ENCODE peak calls at places on chromosomes 12 and 14, in four cellular contexts. One of them, this sample, is unnamed.
A peak's percentile ranks its signal among the peaks of the same experiment; 100 is the strongest.

GRCh38 chr14:61753631-61754030 is 8.6 kb upstream of the SNAPC1 start:
- DNase-seq in GM12878: no peak
- DNase-seq in HepG2: peak; percentile 12
- DNase-seq in K562: peak; percentile 50
- DNase-seq in this sample: no peak

GRCh38 chr14:68977741-68978549 is 1.2 kb downstream of the ACTN1 start:
- DNase-seq in GM12878: no peak
- DNase-seq in HepG2: no peak
- DNase-seq in K562: peak; percentile 62
- DNase-seq in this sample: peak; percentile 52

GRCh38 chr12:52221912-52222457 is 11.1 kb upstream of the KRT7 start:
- DNase-seq in GM12878: no peak
- DNase-seq in HepG2: no peak
- DNase-seq in K562: peak; percentile 69
- DNase-seq in this sample: peak; percentile 69

GRCh38 chr14:101033006-101033405 is 129.5 kb upstream of the RTL1 start:
- DNase-seq in GM12878: no peak
- DNase-seq in HepG2: no peak
- DNase-seq in K562: no peak
- DNase-seq in this sample: no peak

GRCh38 chr14:57057803-57058202 is 210.9 kb downstream of the EXOC5 start:
- DNase-seq in GM12878: no peak
- DNase-seq in HepG2: no peak
- DNase-seq in K562: no peak
- DNase-seq in this sample: no peak

GRCh38 chr12:110776410-110776809 is 33.7 kb upstream of the PPP1CC start:
- DNase-seq in GM12878: peak; percentile 96
- DNase-seq in HepG2: no peak
- DNase-seq in K562: no peak
- DNase-seq in this sample: no peak

GRCh38 chr12:91577586-91578539 is 395.2 kb upstream of the DCN start:
- DNase-seq in GM12878: no peak
- DNase-seq in HepG2: no peak
- DNase-seq in K562: peak; percentile 11
- DNase-seq in this sample: no peak

GRCh38 chr14:100846309-100846859 is 20.5 kb downstream of the MEG3 start:
- DNase-seq in GM12878: no peak
- DNase-seq in HepG2: no peak
- DNase-seq in K562: no peak
- DNase-seq in this sample: no peak

GRCh38 chr14:74421997-74422396 is 4.0 kb downstream of the SYNDIG1L start:
- DNase-seq in GM12878: no peak
- DNase-seq in HepG2: no peak
- DNase-seq in K562: no peak
- DNase-seq in this sample: no peak
- TF ChIP-seq POLR2AphosphoS5 in GM12878: no peak
- TF ChIP-seq POLR2AphosphoS5 in HepG2: no peak
- TF ChIP-seq POLR2AphosphoS5 in K562: no peak
- TF ChIP-seq POLR2AphosphoS5 in this sample: no peak

DNA sequence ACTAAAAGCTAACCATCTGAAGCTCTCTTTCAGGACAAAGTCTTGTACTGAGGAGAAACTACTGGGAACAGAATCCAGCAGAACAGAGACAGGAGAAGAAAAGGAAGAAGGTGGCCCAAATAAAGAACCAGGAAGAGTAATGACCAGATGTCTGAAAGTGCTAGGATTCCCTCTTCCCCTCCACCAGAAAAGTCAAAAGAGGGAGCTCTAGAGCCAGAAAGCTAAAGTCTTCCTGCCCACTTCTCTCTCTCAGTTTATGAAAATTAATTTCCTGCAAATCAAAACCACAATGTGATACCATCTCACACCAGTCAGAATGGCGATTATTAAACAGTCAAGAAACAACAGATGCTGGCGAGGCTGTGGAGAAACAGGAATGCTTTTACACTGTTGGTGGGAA is 47.2 kb downstream of the SPPL3 start:
- DNase-seq in GM12878: no peak
- DNase-seq in HepG2: no peak
- DNase-seq in K562: peak; percentile 23
- DNase-seq in this sample: no peak
- TF ChIP-seq CTCF in GM12878: peak; percentile 52
- TF ChIP-seq CTCF in HepG2: peak; percentile 48
- TF ChIP-seq CTCF in K562: peak; percentile 23
- TF ChIP-seq CTCF in this sample: no peak

GRCh38 chr12:17609152-17609551 is 480.8 kb downstream of the RERGL start:
- DNase-seq in GM12878: no peak
- DNase-seq in HepG2: no peak
- DNase-seq in K562: no peak
- DNase-seq in this sample: no peak
- TF ChIP-seq GABPA in GM12878: no peak
- TF ChIP-seq GABPA in HepG2: no peak
- TF ChIP-seq GABPA in K562: no peak
- TF ChIP-seq GABPA in this sample: no peak

DNA sequence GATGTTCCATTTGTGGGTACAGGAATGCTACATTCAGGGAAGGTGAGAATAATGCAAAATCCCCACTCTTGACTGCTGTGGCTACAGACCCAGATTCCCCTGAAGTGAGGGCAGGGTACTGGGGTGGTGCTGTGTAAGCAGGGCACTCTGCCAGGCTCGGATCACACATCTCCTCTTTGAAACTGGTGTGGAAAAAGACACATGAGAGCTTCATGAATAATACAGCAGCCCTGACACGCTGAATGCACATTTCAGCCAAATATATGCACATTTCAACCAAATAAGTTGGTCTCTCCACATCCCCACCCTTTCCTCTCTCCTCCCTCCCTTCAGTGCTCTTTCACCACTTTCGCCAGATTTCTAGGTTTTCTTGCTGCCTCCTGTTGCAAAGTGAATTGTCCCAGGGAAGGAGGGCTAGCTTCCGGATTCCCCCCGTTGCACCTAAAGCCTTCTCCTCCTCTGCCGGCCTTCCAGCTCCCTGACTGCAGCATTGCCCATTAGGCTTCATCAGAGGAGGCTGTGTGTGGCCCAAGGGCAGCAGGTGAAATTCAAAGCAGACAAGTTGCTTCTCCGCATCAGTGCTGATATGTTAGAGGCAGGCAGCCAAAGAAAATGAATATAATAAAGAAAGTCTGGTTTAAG is 118.2 kb upstream of the TMCC3 start:
- DNase-seq in GM12878: peak; percentile 51
- DNase-seq in HepG2: no peak
- DNase-seq in K562: no peak
- DNase-seq in this sample: no peak
- TF ChIP-seq POLR2AphosphoS5 in GM12878: peak; percentile 23
- TF ChIP-seq POLR2AphosphoS5 in HepG2: no peak
- TF ChIP-seq POLR2AphosphoS5 in K562: no peak
- TF ChIP-seq POLR2AphosphoS5 in this sample: no peak

GRCh38 chr14:104680806-104681688 is 8.4 kb upstream of the INF2 start:
- DNase-seq in GM12878: no peak
- DNase-seq in HepG2: peak; percentile 73
- DNase-seq in K562: no peak
- DNase-seq in this sample: no peak

GRCh38 chr14:104683653-104684448 is 5.6 kb upstream of the INF2 start:
- DNase-seq in GM12878: no peak
- DNase-seq in HepG2: no peak
- DNase-seq in K562: no peak
- DNase-seq in this sample: no peak

GRCh38 chr14:104682107-104682593 is 7.3 kb upstream of the INF2 start:
- DNase-seq in GM12878: no peak
- DNase-seq in HepG2: no peak
- DNase-seq in K562: no peak
- DNase-seq in this sample: no peak

GRCh38 chr14:104680056-104680805 is 9.2 kb upstream of the INF2 start:
- DNase-seq in GM12878: no peak
- DNase-seq in HepG2: no peak
- DNase-seq in K562: no peak
- DNase-seq in this sample: no peak

DNA sequence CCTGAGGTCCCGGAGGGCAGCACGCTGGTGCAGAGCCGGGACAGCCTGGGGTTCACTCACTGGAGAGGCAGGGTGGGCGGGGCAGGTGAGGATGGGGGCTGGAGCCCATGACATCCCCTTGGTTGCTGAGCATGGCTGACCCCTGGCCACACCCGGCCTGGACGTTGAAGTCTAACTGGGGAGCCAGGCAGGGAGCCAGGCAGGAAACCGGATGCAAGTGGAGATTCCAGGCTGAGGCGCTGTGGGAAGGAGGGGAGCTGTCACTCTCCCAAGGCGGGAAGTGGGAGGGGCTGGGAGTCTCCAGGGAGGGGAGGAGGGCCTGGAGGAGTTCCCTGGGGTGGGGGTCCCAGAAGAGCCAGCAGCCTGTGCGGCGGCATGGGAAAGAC is 7.7 kb upstream of the INF2 start:
- DNase-seq in GM12878: no peak
- DNase-seq in HepG2: peak; percentile 46
- DNase-seq in K562: no peak
- DNase-seq in this sample: no peak
- TF ChIP-seq CTCF in GM12878: no peak
- TF ChIP-seq CTCF in HepG2: no peak
- TF ChIP-seq CTCF in K562: no peak
- TF ChIP-seq CTCF in this sample: no peak

GRCh38 chr12:26118356-26118755 is 6.5 kb downstream of the BHLHE41 start:
- DNase-seq in GM12878: no peak
- DNase-seq in HepG2: no peak
- DNase-seq in K562: no peak
- DNase-seq in this sample: no peak
- TF ChIP-seq GABPA in GM12878: no peak
- TF ChIP-seq GABPA in HepG2: no peak
- TF ChIP-seq GABPA in K562: no peak
- TF ChIP-seq GABPA in this sample: no peak

GRCh38 chr12:32501835-32502333 is 102.5 kb downstream of the FGD4 start:
- DNase-seq in GM12878: no peak
- DNase-seq in HepG2: peak; percentile 95
- DNase-seq in K562: no peak
- DNase-seq in this sample: no peak
- TF ChIP-seq POLR2AphosphoS5 in GM12878: no peak
- TF ChIP-seq POLR2AphosphoS5 in HepG2: no peak
- TF ChIP-seq POLR2AphosphoS5 in K562: no peak
- TF ChIP-seq POLR2AphosphoS5 in this sample: no peak

This sample was measured in HL-60.